ENCODE peak calls at places on chromosomes 16 and 17, in four cellular contexts. T is H1, S is GM12878, O is upper lobe of left lung. W is an unnamed sample. For H3K4me1, the result is how much of the 10 kb centered on the place peaks cover.

GRCh38 chr16:53369921-53370320 is 64.3 kb upstream of the RBL2 start:
- DNase-seq in T (no peak), S (no peak), O (no peak), W (no peak)

GRCh38 chr16:52991572-52991971 is 61.1 kb downstream of the CHD9NB start:
- DNase-seq in S (no peak), O (no peak), T (no peak), W (no peak)

GRCh38 chr17:58047751-58048150 is 35.5 kb upstream of the DYNLL2 start:
- DNase-seq in S (no peak), T (no peak), O (no peak), W (no peak)

GRCh38 chr16:81652798-81653505 is 126.1 kb upstream of the PLCG2 start:
- DNase-seq in T (no peak), O (no peak), S (no peak), W (no peak)

GRCh38 chr16:83937922-83938875 is 14.8 kb upstream of the OSGIN1 start:
- DNase-seq in T (no peak), S (no peak), O (no peak), W (no peak)

GRCh38 chr17:63622571-63623390 is 564 bp downstream of the MAP3K3 start:
- DNase-seq in S (no peak), T (no peak), O (peak), W (peak)

GRCh38 chr17:16381496-16381820 is 567 bp downstream of the UBB start:
- DNase-seq in O (no peak), S (no peak), T (no peak), W (no peak)

GRCh38 chr16:82699711-82700495 is 73.1 kb downstream of the CDH13 start:
- DNase-seq in S (no peak), O (no peak), T (no peak), W (no peak)

GRCh38 chr17:83055911-83056582 is 23.4 kb upstream of the METRNL start:
- DNase-seq in O (no peak), T (no peak), S (no peak), W (no peak)

GRCh38 chr17:61410100-61410551 is 10.5 kb downstream of the TBX2 start:
- DNase-seq in T (no peak), S (no peak), O (no peak), W (peak)

GRCh38 chr16:13902677-13903076 is 17.3 kb upstream of the ERCC4 start:
- DNase-seq in T (no peak), O (no peak), S (no peak), W (no peak)

GRCh38 chr17:73410586-73411329 is 99.0 kb upstream of the CDC42EP4 start:
- DNase-seq in T (no peak), O (no peak), S (no peak), W (no peak)
- TF ChIP-seq EP300 in T (no peak), O (no peak), S (no peak), W (no peak)

DNA sequence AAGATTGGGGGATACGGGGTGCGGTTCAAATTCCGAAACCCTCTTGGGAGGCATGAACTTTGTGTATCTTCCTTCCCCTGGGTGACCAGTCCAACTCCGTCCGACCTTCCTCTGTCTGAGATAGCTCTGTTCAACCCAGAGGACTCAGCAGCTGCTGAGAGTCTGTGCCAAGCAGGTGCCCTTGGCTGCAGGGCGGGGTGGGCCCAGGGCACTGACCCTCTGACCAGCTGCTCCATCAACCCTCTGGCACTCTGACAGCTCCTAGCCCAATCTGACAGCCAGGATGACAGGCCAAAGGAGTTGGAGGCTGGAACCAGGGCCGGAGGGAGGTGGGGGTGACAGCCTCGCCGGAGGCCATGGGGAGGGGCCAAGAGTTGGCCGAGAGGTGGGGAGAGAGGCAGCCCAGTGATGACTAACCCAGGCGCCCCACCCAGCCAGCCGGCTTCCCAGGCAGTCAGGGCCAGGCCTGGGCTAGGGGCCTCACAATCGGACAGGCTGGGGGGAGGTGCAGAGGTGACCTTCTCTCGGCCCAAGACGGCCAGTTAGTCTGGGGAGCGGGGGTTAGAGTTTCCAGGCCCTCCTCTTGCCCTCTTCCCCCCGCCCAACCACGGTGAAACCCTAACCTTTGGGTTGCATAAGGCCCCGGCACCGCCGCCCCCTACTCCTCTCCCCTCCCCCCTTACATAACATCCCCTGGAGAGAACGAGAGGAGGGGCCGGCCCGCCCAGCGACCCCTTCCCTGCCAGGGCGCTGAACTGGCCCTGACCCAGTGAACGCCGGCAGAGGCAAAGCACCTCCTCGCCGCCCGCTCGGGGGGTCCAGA is 5.0 kb upstream of the TLCD2 start:
- DNase-seq in O (peak), T (no peak), S (no peak), W (peak)
- H3K4me1 ChIP-seq in O (half or more), T (under half), S (under half), W (half or more)

GRCh38 chr16:89256651-89257254 is 39.2 kb downstream of the ZNF778 start:
- DNase-seq in O (peak), T (no peak), S (no peak), W (no peak)
- H3K4me3 ChIP-seq in O (peak), T (peak), S (no peak), W (peak)

DNA sequence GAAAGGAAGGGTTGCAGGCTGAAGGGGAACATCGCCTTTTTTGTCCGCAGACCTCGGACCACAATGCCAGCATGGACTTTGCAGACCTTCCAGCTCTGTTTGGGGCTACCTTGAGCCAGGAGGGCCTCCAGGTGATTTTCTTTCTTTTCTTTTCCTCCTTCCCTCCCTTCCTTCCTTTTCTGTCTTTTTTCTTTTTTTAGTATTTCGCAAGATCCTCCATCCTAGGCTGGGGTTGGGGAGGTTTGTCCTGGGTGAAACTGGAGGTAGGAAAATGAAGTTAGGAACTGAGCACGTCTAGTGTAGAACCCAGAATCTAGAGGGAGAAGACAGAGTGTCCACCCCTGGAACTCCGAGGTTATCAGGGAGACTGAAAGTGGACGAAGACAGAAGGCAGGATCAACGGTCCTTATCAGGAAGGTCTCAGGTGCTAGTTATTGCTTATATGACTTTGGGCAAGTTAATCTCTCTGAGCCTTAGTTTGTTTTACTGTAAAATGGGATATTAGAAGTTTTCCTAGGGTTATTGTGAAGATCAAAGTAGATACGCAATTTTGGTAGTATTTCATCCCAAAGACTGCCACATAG is 1.1 kb downstream of the RNF167 start:
- DNase-seq in S (no peak), T (no peak), O (no peak), W (no peak)
- TF ChIP-seq EP300 in S (no peak), T (no peak), O (no peak), W (no peak)

W was measured in suprapubic skin.